ENCODE peak calls at places on chromosomes 7 and 10, in four cellular contexts. M is HFFc6, H is cardiac fibroblast, X is HCT116. E is an unnamed sample.
A peak's percentile ranks its signal among the peaks of the same experiment; 100 is the strongest.

GRCh38 chr10:19811517-19811916 is 4.7 kb upstream of the PLXDC2 start:
- DNase-seq in M (peak; percentile 2), H (peak; percentile 75), X (no peak), E (no peak)

GRCh38 chr7:18508441-18509427 is 13.2 kb downstream of the HDAC9 start:
- DNase-seq in M (peak; percentile 96), H (peak; percentile 84), X (peak; percentile 66), E (no peak)

GRCh38 chr7:138755331-138755747 is 42.5 kb upstream of the TMEM213 start:
- DNase-seq in M (no peak), H (peak; percentile 30), X (no peak), E (no peak)

GRCh38 chr10:6748029-6748428 is 168.0 kb upstream of the PRKCQ start:
- DNase-seq in M (no peak), H (no peak), X (no peak), E (no peak)

GRCh38 chr10:123854498-123854897 is 37.1 kb downstream of the CPXM2 start:
- DNase-seq in M (no peak), H (no peak), X (no peak), E (no peak)

GRCh38 chr7:105924950-105925349 is 38.1 kb upstream of the CDHR3 start:
- DNase-seq in M (no peak), H (no peak), X (no peak), E (no peak)

GRCh38 chr7:16755397-16755796 is 1.8 kb downstream of the TSPAN13 start:
- DNase-seq in M (peak; percentile 52), H (no peak), X (no peak), E (no peak)

GRCh38 chr10:3499120-3499519 is 285.9 kb downstream of the KLF6 start:
- DNase-seq in M (no peak), H (peak; percentile 37), X (no peak), E (no peak)

GRCh38 chr7:116211006-116211912 is 920 bp downstream of the TES start:
- DNase-seq in M (peak; percentile 88), H (peak; percentile 85), X (peak; percentile 93), E (peak; percentile 52)

DNA sequence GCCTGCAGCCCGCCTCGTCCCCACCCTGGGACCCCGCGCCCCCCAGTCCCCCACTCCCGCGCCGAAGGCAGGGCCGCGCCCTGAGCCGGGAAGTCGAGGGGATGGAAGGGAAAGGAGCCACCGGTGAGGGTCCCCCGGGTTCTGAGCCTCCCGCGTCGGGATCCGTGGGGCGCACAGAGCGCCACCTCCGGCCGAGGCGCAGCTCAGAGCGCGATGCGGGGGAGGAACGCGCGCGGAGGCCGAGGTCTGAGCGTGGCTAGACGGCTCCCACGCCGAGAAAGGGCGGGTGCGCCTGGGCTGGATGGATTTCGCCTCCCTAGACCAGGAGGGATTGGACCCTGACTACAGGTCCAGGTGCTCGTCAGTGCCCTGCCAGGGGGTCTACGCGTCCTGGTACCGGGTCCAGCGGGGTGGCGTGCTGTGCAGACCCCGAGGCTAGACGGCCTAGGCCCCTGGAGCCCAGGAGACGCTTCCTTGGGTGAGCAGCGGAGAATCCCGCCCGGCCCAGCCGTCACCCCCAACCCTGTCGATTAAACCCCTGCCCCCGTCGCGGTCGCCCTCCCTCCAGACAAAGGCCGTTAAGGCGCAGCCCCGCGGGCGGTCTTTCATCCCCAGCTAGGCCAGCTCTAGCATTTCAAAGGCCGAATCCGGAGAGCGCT is 986 bp upstream of the PDGFA start:
- DNase-seq in M (no peak), H (peak; percentile 34), X (no peak), E (peak; percentile 25)
- TF ChIP-seq CTCF in M (peak; percentile 22), H (no peak), X (no peak), E (no peak)

DNA sequence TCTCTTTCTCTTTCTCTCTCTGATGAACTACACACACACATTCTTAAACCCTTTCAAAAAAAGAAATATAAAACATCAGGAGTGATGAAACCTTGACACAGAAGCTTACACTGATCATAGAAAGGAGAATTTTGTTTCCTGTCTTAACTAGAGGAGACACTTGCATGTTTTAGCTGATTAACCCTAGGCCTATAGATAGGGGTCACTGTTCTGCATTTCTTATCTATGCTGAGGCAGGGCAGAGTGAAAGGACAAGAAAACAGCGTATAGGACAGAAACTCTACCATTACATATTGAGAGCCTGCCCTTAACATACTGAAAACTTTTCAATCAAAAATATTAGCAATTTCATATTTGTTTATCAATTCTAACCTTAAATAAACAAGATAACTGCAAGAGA is 680.6 kb upstream of the MBL2 start:
- DNase-seq in M (no peak), H (no peak), X (no peak), E (no peak)
- TF ChIP-seq CTCF in M (no peak), H (no peak), X (no peak), E (no peak)

DNA sequence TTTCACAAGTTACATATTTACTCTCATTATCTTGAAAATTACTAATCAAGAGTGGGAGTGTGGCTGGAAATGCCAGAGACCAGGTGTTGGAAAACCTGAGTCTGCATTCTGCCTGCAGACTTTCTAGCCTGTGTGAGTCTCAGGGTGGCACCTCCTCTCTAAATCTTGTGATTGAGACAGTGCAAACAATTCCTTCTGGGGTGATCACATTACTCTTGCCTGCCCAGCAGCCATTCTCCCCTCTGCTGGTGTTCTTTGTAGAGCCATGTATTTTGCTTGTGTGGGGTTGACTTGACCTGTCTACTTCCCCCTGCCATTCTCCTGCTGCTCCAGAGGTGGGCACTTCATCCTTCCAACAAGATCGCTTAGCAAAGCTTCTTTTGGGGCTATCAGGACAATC is 101.1 kb downstream of the RAPGEF5 start:
- DNase-seq in M (no peak), H (no peak), X (no peak), E (no peak)
- TF ChIP-seq CTCF in M (no peak), H (no peak), X (no peak), E (no peak)

DNA sequence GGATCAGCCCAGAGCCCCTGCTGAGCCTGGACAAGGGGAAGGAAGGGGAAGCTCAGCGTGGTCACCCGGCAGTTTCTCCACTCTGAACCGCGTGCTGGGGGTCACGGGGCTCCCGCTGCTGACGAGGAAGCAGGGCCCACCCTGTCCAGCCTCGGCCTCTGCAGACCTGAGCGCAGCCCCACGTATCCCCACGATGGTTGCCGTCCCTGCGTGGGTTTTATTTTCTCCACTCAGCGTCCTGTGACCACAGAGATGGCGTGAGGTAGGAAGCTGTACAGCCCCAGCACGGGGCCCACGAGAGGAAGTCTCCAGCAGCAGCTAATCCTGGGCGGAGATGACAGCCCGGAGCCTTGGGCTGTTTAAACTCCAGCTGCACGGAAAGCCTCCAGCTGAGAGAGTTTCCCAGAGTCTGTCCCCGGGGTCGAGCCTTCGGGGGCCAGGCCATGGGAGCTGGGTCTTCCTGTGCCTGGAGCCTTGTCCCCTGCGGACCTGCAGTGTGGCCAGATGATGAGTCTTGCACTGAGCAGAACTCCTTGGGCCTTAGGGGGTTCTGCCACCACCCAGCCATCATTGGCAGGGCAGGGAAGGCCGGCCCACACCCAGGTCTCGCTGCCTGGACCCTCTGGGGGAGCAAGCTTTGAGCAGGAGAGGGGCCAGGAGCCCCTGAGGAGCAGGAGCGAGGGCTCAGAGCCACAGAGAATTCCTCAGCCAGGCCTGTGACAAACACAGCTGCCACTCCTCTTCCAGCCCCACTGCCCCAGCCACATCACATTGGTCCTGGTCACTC is 72.8 kb upstream of the FAM20C start:
- DNase-seq in M (no peak), H (peak; percentile 41), X (no peak), E (no peak)
- TF ChIP-seq CTCF in M (no peak), H (no peak), X (no peak), E (no peak)

GRCh38 chr7:51005074-51005473 is 222.4 kb upstream of the GRB10 start:
- DNase-seq in M (no peak), H (no peak), X (no peak), E (no peak)

GRCh38 chr7:51006483-51007235 is 224.0 kb upstream of the GRB10 start:
- DNase-seq in M (no peak), H (no peak), X (no peak), E (no peak)

DNA sequence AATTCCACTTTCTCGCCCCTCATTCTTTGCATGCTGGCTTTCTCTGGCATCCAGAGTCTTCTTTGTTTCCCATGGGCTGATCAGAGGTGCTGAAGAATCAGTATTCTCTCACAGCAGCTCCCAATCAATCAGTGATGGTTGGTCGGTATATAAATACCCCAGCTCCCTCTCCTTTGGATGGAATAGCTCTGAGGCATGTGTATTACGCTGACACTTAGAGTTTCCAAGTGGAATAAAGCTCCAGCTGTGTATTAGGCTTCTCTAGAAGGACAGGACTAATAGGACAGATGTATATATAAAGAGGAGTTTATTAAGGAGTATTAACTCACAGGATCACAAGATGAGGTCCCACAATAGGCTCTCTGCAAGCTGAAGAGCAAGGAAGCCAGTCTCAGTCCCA is 218.3 kb upstream of the GRB10 start:
- DNase-seq in M (no peak), H (no peak), X (no peak), E (no peak)
- TF ChIP-seq CTCF in M (peak; percentile 38), H (peak; percentile 29), X (no peak), E (no peak)

DNA sequence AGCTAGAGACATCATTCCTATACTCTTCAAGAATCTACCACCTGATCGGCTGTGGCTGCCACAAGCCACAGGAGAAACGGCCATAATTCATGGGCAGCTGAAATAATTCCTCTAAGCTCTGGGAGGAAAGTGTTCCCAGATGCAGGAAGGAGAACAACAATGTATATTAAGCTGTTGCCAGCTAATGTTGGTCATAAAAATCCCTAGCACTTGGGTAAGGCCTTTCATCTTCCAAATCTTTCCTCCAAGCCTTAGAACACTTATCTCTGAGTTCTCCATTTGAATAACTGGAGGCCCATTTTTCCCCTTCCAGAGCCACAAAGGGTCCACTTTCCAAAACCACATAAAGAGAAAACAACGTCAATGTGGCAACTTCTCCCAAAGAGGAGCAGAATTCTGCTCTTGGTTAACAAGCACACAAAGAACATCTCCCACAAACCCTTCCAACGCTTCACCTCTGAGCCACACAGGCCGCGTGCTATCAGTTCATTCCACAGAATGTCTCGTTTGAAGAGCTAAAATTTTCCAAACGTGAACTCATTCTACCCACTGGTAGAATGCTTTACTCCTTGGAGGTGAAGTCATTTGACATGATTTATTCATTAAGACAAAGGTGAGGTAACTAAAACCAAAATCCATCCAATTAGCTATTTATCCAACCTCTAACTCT is 11.2 kb downstream of the KCNMA1 start:
- DNase-seq in M (no peak), H (no peak), X (no peak), E (no peak)
- TF ChIP-seq CTCF in M (no peak), H (no peak), X (no peak), E (no peak)

DNA sequence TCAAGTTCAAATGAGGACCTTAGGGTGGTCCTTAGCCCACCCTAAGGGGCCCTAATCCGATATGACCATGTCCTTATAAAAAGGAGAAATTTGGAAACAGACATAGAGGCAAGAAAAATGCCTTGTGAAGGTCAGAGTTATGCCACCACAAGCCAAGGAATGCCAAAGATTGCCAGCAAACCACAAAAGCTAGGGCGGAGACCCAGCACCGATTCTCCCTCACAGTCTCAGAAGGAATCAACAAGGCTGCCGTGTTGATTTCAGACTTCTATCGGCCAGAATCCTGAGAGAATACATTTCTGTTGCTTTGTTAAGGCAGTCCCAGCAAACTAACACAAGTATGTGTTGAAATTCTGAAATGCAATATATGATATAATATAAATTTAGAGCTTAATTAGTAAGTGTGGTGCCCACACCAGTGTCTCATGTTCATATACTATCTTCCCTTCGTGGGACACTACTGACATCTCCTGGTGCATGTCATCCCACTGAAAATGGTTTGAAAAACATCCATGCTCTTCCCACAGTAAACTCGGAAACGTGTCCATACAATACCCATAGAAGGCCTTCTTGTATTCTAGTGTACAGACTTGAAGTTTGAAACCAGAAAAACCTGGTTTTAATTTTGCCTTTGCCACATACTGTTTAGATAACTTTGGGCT is 349.0 kb downstream of the TNS3 start:
- DNase-seq in M (no peak), H (no peak), X (no peak), E (no peak)
- TF ChIP-seq CTCF in M (peak; percentile 38), H (no peak), X (peak; percentile 12), E (no peak)

GRCh38 chr7:156650042-156650441 is 9.5 kb downstream of the RNF32 start:
- DNase-seq in M (peak; percentile 7), H (no peak), X (peak; percentile 33), E (no peak)
- TF ChIP-seq CTCF in M (peak; percentile 60), H (peak; percentile 47), X (peak; percentile 63), E (no peak)

E was measured in activated B cell treated with CpG ODN at 0.5 μM for 24 hours.